ENCODE peak calls at places on chromosome 22, in ten cellular contexts. D, G, A, M, J, F, E, W, H and S are unnamed samples.

GRCh38 chr22:21074092-21074715 is 28.5 kb downstream of the LRRC74B start:
- DNase-seq in G (no peak), M (no peak), H (peak; percentile 85), W (no peak), D (peak; percentile 64), E (no peak), F (no peak), J (peak; percentile 44), A (no peak), S (no peak)

GRCh38 chr22:24146791-24147353 is 34.4 kb upstream of the SUSD2 start:
- DNase-seq in J (peak; percentile 86), F (peak; percentile 75), G (no peak), M (peak; percentile 57), E (peak; percentile 45), H (peak; percentile 58), A (peak; percentile 83), W (no peak), D (no peak), S (no peak)

GRCh38 chr22:39556970-39557811 is 13.4 kb upstream of the CACNA1I start:
- DNase-seq in J (peak; percentile 22), H (no peak), E (no peak), W (no peak), A (no peak), G (peak; percentile 68), D (no peak), F (peak; percentile 71), M (peak; percentile 35), S (no peak)

GRCh38 chr22:48250937-48251530 is 1488.6 kb downstream of the TBC1D22A start:
- DNase-seq in A (no peak), G (no peak), D (no peak), H (no peak), M (no peak), F (no peak), J (no peak), E (no peak), W (no peak), S (no peak)

GRCh38 chr22:47035443-47035881 is 273.0 kb downstream of the TBC1D22A start:
- DNase-seq in W (no peak), G (no peak), D (no peak), J (peak; percentile 14), F (peak; percentile 48), M (no peak), A (no peak), E (no peak), H (no peak), S (no peak)

GRCh38 chr22:19103881-19104821 is 18.1 kb downstream of the DGCR2 start:
- DNase-seq in W (no peak), M (no peak), G (no peak), H (no peak), A (no peak), J (no peak), E (no peak), F (no peak), D (no peak), S (no peak)

GRCh38 chr22:30890689-30891442 is 77.7 kb downstream of the MORC2 start:
- DNase-seq in G (peak; percentile 58), E (peak; percentile 16), W (peak; percentile 22), D (peak; percentile 13), J (peak; percentile 34), H (peak; percentile 21), A (peak; percentile 69), F (peak; percentile 79), M (no peak), S (peak; percentile 76)

GRCh38 chr22:42908082-42908746 is 51.1 kb upstream of the ARFGAP3 start:
- DNase-seq in F (no peak), A (no peak), M (no peak), H (no peak), D (no peak), G (no peak), E (no peak), J (no peak), W (no peak), S (no peak)

GRCh38 chr22:19875531-19876313 is 21.0 kb upstream of the GNB1L start:
- DNase-seq in W (no peak), A (no peak), D (no peak), J (peak; percentile 56), F (peak; percentile 42), G (peak; percentile 1), H (no peak), E (peak; percentile 13), M (peak; percentile 20), S (no peak)

GRCh38 chr22:47401976-47402770 is 639.7 kb downstream of the TBC1D22A start:
- DNase-seq in G (no peak), A (no peak), D (no peak), E (no peak), H (no peak), M (no peak), J (peak; percentile 14), F (no peak), W (no peak), S (no peak)

GRCh38 chr22:20433686-20434241 is 3.9 kb downstream of the SCARF2 start:
- DNase-seq in F (peak; percentile 11), M (no peak), G (no peak), J (no peak), A (no peak), H (no peak), W (no peak), E (no peak), D (no peak), S (no peak)

GRCh38 chr22:19597399-19597735 is 73.2 kb upstream of the CLDN5 start:
- DNase-seq in D (no peak), F (no peak), M (no peak), J (no peak), W (peak; percentile 90), H (no peak), A (no peak), G (no peak), E (no peak), S (no peak)

GRCh38 chr22:40443675-40444482 is 73.5 kb downstream of the SGSM3 start:
- DNase-seq in G (no peak), H (no peak), M (no peak), W (no peak), D (no peak), E (peak; percentile 38), J (no peak), A (no peak), F (no peak), S (no peak)

GRCh38 chr22:35451602-35452001 is 51.7 kb downstream of the MCM5 start:
- DNase-seq in F (no peak), H (no peak), D (no peak), G (no peak), A (no peak), W (no peak), J (no peak), M (no peak), E (no peak), S (no peak)

GRCh38 chr22:45064313-45065268 is 54.8 kb upstream of the PHF21B start:
- DNase-seq in J (peak; percentile 31), A (no peak), M (no peak), F (no peak), D (peak; percentile 68), W (no peak), G (no peak), H (peak; percentile 55), E (no peak), S (peak; percentile 76)

GRCh38 chr22:45201678-45202332 is 38.1 kb downstream of the NUP50 start:
- DNase-seq in A (no peak), D (peak; percentile 51), J (peak; percentile 62), H (peak; percentile 70), E (no peak), W (no peak), M (no peak), F (no peak), G (no peak), S (no peak)

GRCh38 chr22:17629167-17629489 is 579 bp upstream of the ATP6V1E1 start:
- DNase-seq in D (no peak), H (no peak), J (no peak), F (no peak), A (no peak), W (no peak), E (no peak), G (no peak), M (no peak), S (no peak)

DNA sequence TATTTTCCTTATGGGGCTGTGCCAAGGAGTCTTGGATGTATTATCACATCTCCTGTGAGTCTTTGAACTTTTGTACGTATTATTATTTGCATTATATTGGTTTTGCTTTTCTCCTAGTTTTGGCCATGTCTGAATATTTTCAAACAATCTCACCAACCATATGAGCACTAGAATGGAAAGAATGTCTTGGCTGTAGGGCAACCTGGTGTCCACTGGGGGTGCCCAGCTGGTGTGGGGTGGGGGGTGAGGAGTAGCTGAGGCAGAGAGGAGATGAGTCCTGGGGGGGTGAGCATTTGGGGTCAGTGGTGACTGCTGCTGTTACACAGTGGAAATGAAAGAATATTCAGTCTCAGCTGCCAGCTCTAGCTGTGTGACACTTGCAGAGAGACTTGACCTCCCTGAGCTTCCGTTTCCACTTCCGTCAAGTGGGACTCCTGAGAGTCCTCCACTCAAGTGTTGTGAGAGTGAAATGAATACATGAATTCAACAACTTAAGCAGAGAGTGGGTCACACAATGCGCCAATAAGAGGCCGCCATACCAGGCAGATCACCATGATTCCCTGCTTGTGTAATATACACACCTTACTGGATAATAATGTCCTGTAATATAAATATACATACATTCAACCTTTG is 12.7 kb upstream of the PVALB start:
- DNase-seq in W (no peak), D (no peak), H (no peak), F (no peak), G (no peak), M (no peak), J (no peak), A (no peak), E (no peak), S (no peak)
- TF ChIP-seq CTCF in W (no peak), D (no peak), H (no peak), F (no peak), G (no peak), M (no peak), J (no peak), A (no peak), E (no peak), S (no peak)

GRCh38 chr22:43988960-43989359 is 33.7 kb downstream of the SAMM50 start:
- DNase-seq in G (no peak), M (no peak), D (no peak), E (no peak), J (no peak), H (no peak), F (no peak), W (no peak), A (no peak), S (no peak)
- TF ChIP-seq CTCF in G (no peak), M (no peak), D (no peak), E (no peak), J (no peak), H (no peak), F (no peak), W (no peak), A (no peak), S (no peak)

GRCh38 chr22:36856792-36857135 is 4.0 kb upstream of the NCF4 start:
- DNase-seq in E (no peak), M (no peak), G (no peak), H (no peak), J (no peak), A (no peak), F (no peak), W (no peak), D (no peak), S (no peak)
- TF ChIP-seq CTCF in E (no peak), M (no peak), G (no peak), H (no peak), J (no peak), A (no peak), F (no peak), W (no peak), D (no peak), S (no peak)

DNA sequence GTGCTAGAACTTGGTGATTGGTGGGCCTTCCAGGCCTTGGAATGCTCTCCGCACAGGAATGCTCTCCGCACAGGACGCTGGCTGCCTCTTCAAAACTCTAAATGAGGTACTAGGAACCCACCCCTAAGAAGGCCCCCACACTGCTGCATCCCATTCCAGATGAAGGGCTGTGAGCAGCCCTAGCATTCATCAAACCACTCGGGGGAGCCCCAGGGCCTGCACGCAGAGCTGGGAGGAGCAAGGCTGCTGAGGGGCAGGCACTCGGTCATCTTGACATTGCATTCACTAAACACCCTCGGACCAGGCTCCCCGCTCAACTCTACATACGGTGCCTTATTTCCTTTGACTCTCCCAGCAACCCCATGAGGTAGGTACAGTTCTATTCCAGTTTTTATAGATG is 49.2 kb upstream of the EMID1 start:
- DNase-seq in G (peak; percentile 49), A (no peak), E (no peak), H (peak; percentile 17), F (no peak), D (no peak), J (peak; percentile 18), M (peak; percentile 22), W (no peak), S (peak; percentile 47)
- TF ChIP-seq CTCF in G (no peak), A (no peak), E (no peak), H (peak; percentile 15), F (no peak), D (no peak), J (peak; percentile 25), M (no peak), W (peak; percentile 15), S (peak; percentile 45)